ENCODE peak calls at places on chromosomes 5 and 9, in six cellular contexts. C is thyroid gland, U is uterus, I is K562, D is heart left ventricle, Q is Peyer's patch. S is an unnamed sample.

GRCh38 chr9:69131682-69132081 is 42.4 kb upstream of the TJP2 start:
- DNase-seq in Q (peak; percentile 55), I (no peak), D (no peak), C (no peak), U (peak; percentile 34), S (no peak)

GRCh38 chr5:135203019-135203418 is 169.0 kb upstream of the PITX1 start:
- DNase-seq in Q (no peak), C (no peak), U (no peak), D (no peak), I (no peak), S (no peak)

GRCh38 chr5:171874210-171874609 is 88.6 kb downstream of the SMIM23 start:
- DNase-seq in U (no peak), I (no peak), D (no peak), Q (no peak), C (no peak), S (no peak)

GRCh38 chr5:92795633-92796032 is 785.4 kb downstream of the NR2F1-AS1 start:
- DNase-seq in U (no peak), D (no peak), I (no peak), C (no peak), Q (no peak), S (no peak)

GRCh38 chr5:142323480-142324376 is 1.1 kb downstream of the SPRY4 start:
- DNase-seq in Q (peak; percentile 86), C (peak; percentile 29), D (no peak), U (peak; percentile 37), I (no peak), S (no peak)

GRCh38 chr5:1393571-1394501 is 48.9 kb upstream of the CLPTM1L start:
- DNase-seq in U (no peak), C (no peak), D (no peak), Q (no peak), I (no peak), S (no peak)

GRCh38 chr5:72036951-72037350 is 70.3 kb upstream of the MAP1B start:
- DNase-seq in C (no peak), Q (no peak), I (no peak), D (no peak), U (no peak), S (no peak)

GRCh38 chr5:77428033-77428432 is 64.1 kb downstream of the WDR41 start:
- DNase-seq in C (no peak), U (no peak), I (no peak), Q (no peak), D (no peak), S (no peak)

GRCh38 chr9:95079461-95079860 is 238.0 kb downstream of the FANCC start:
- DNase-seq in D (no peak), Q (no peak), I (no peak), C (no peak), U (no peak), S (no peak)

GRCh38 chr5:171750316-171750788 is 35.3 kb upstream of the SMIM23 start:
- DNase-seq in D (peak; percentile 37), Q (no peak), U (peak; percentile 26), I (no peak), C (peak; percentile 79), S (no peak)

GRCh38 chr5:16726538-16726946 is 109.7 kb upstream of the RETREG1 start:
- DNase-seq in D (peak; percentile 28), U (no peak), C (no peak), Q (no peak), I (no peak), S (no peak)

GRCh38 chr5:94432499-94432898 is 185.9 kb downstream of the KIAA0825 start:
- DNase-seq in C (no peak), I (no peak), D (no peak), Q (no peak), U (no peak), S (no peak)

GRCh38 chr5:75656311-75657003 is 45.2 kb downstream of the ANKDD1B start:
- DNase-seq in D (no peak), U (no peak), C (peak; percentile 37), I (no peak), Q (no peak), S (no peak)

GRCh38 chr5:139662617-139663016 is 14.5 kb downstream of the CXXC5 start:
- DNase-seq in C (peak; percentile 52), D (no peak), I (no peak), Q (no peak), U (no peak), S (no peak)

DNA sequence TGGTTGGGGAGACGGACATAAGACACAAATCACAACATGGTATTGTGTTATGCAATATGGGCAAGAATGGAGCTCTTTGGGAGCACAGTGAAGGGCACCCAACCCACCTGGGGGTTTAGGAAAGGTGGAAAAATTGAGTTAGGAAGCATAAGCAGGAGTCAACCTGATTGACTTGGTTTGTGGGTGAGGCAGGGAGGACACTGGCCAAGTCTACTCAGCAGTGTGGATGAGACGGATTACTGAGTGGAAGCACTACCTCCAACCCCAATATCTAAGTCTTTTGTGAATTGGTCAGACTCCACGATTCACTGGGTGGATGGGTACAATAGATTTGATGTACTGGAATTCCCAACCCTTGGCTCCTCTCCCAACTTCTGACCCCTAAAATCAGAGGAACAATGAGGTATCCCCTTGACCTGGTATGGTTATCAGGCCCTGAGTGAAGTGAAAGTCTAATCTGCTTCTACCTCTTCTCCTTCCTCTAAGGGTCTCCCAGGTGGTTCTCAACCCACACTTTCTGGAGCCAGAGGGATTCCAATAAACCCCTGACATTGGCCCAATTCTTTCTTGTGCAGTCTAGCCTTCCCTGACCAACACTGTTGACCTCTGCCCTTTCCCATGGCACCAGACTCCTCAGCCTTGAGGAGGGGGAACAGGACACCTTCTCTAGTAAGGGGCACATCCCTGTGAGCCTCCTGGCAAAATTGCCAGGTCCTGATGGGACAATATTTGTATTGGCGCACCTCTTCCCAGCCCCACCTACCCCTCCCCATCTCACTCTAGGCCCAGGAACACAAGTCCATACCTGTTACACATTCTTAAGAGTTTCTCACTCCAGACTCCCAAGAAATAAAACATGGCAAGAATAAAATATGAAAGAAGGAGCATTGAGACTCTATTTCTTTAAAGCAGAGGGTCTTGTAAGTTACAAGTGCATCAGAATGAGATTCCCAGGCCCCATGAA is 5.3 kb downstream of the EGR1 start:
- DNase-seq in D (no peak), Q (no peak), I (no peak), U (no peak), C (peak; percentile 7), S (no peak)
- TF ChIP-seq POLR2A in D (no peak), Q (no peak), I (no peak), U (no peak), C (no peak), S (no peak)

GRCh38 chr9:134181648-134182034 is 17.3 kb upstream of the RNU6ATAC start:
- DNase-seq in Q (peak; percentile 44), I (no peak), U (no peak), C (no peak), D (no peak), S (peak; percentile 27)
- TF ChIP-seq POLR2A in Q (no peak), I (no peak), U (no peak), C (no peak), D (no peak), S (no peak)

DNA sequence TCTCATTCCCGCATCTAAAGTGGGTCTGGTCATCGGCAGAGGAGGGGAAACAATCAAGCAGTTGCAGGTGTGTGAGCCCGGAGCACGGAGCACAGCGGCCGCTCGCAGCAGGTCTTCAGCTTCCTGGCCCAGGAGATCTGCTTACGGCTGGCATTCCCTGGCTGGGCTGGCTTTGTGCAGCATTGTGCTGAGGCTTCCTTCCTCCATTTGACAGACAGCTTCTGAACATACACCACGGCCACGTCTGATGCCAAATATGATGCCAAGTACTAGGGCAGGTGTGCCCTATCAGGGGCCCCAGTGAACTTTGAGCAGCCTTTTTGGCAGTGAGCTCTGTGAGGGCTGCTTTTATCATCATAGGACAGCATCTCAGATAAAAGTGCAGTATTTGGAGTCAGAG is 37.1 kb downstream of the FUBP3 start:
- DNase-seq in Q (no peak), D (no peak), I (no peak), U (no peak), C (no peak), S (no peak)
- TF ChIP-seq POLR2A in Q (no peak), D (no peak), I (no peak), U (no peak), C (no peak), S (no peak)

DNA sequence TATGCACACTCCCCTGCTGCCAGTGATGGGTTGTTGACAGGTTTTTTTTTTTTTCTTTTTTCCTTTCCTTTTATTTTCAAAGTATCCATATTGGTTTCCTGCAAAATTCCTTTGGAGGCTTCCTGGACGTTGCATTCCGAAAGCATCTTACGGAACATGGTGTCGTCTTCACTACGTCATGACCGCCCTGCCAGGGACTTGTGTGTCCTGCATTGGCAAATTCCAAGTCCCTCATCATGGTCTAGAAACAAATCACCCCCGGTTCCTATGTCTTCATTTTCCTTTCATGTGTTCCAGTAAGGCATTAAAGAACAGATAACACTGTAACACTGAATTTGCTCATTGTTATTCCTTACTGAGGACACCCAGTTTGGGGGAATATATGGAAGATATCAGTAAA is 35.0 kb upstream of the ADAMTSL1 start:
- DNase-seq in D (no peak), U (no peak), Q (no peak), C (no peak), I (no peak), S (no peak)
- TF ChIP-seq POLR2A in D (no peak), U (no peak), Q (no peak), C (no peak), I (no peak), S (no peak)

GRCh38 chr9:136095495-136096058 is 488 bp upstream of the NACC2 start:
- DNase-seq in I (peak; percentile 78), C (peak; percentile 29), U (no peak), D (peak; percentile 76), Q (peak; percentile 75), S (no peak)
- TF ChIP-seq POLR2A in I (no peak), C (no peak), U (no peak), D (no peak), Q (no peak), S (no peak)